ENCODE peak calls at places on chromosomes 7 and 10, in seven cellular contexts. M is hepatocyte, Z is heart right ventricle, P is WTC11, A is fibroblast of lung, T is AG04450, I is A549. E is an unnamed sample.

GRCh38 chr7:18041202-18041601 is 13.6 kb upstream of the PRPS1L1 start:
- DNase-seq in P (no peak), Z (no peak), A (no peak), T (peak; percentile 20), M (no peak), I (no peak), E (no peak)

GRCh38 chr10:79052311-79053080 is 16.3 kb upstream of the ZMIZ1 start:
- DNase-seq in M (peak; percentile 60), I (peak; percentile 36), Z (no peak), P (peak; percentile 23), T (no peak), A (peak; percentile 49), E (no peak)

GRCh38 chr7:28151965-28152364 is 28.6 kb downstream of the JAZF1 start:
- DNase-seq in M (no peak), T (peak; percentile 20), A (peak; percentile 78), I (no peak), P (no peak), Z (no peak), E (no peak)

GRCh38 chr10:103077491-103078308 is 115.4 kb downstream of the NT5C2 start:
- DNase-seq in T (no peak), I (no peak), Z (no peak), M (no peak), P (no peak), A (no peak), E (no peak)

GRCh38 chr10:122525788-122526187 is 34.8 kb upstream of the DMBT1 start:
- DNase-seq in I (peak; percentile 17), T (no peak), Z (no peak), P (no peak), M (peak; percentile 52), A (no peak), E (no peak)

GRCh38 chr10:126171555-126171954 is 216.7 kb downstream of the ADAM12 start:
- DNase-seq in P (no peak), T (no peak), M (no peak), Z (no peak), I (no peak), A (peak; percentile 95), E (no peak)

GRCh38 chr10:114930320-114930719 is 7.7 kb upstream of the TRUB1 start:
- DNase-seq in M (no peak), A (peak; percentile 72), Z (no peak), I (no peak), T (no peak), P (no peak), E (no peak)

GRCh38 chr10:71911296-71911954 is 52.8 kb upstream of the CHST3 start:
- DNase-seq in T (no peak), A (no peak), I (no peak), P (no peak), M (no peak), Z (no peak), E (no peak)

GRCh38 chr10:7412482-7413251 is 1.8 kb upstream of the SFMBT2 start:
- DNase-seq in I (peak; percentile 38), T (no peak), M (peak; percentile 63), A (peak; percentile 10), P (peak; percentile 71), Z (peak; percentile 45), E (no peak)

GRCh38 chr10:72134785-72135765 is 46.7 kb upstream of the SPOCK2 start:
- DNase-seq in A (no peak), Z (no peak), T (no peak), I (no peak), M (no peak), P (no peak), E (no peak)

GRCh38 chr10:29619273-29619672 is 15.5 kb downstream of the SVIL start:
- DNase-seq in T (peak; percentile 49), P (no peak), A (peak; percentile 68), Z (no peak), I (peak; percentile 30), M (peak; percentile 21), E (no peak)

GRCh38 chr10:48697821-48698764 is 13.4 kb downstream of the WDFY4 start:
- DNase-seq in T (no peak), I (no peak), Z (no peak), P (no peak), M (no peak), A (no peak), E (no peak)
- TF ChIP-seq CTCF in T (no peak), I (no peak), Z (no peak), P (no peak), M (no peak), A (no peak), E (no peak)

GRCh38 chr7:150890853-150891584 is 38.7 kb downstream of the AOC1 start:
- DNase-seq in A (no peak), T (no peak), I (no peak), M (no peak), P (no peak), Z (no peak), E (no peak)
- TF ChIP-seq CTCF in A (no peak), T (no peak), I (no peak), M (no peak), P (no peak), Z (no peak), E (no peak)

GRCh38 chr7:88637795-88638194 is 121.7 kb upstream of the ZNF804B start:
- DNase-seq in P (no peak), Z (no peak), T (no peak), A (no peak), I (no peak), M (no peak), E (no peak)
- TF ChIP-seq CTCF in P (no peak), Z (no peak), T (no peak), A (no peak), I (no peak), M (no peak), E (no peak)

DNA sequence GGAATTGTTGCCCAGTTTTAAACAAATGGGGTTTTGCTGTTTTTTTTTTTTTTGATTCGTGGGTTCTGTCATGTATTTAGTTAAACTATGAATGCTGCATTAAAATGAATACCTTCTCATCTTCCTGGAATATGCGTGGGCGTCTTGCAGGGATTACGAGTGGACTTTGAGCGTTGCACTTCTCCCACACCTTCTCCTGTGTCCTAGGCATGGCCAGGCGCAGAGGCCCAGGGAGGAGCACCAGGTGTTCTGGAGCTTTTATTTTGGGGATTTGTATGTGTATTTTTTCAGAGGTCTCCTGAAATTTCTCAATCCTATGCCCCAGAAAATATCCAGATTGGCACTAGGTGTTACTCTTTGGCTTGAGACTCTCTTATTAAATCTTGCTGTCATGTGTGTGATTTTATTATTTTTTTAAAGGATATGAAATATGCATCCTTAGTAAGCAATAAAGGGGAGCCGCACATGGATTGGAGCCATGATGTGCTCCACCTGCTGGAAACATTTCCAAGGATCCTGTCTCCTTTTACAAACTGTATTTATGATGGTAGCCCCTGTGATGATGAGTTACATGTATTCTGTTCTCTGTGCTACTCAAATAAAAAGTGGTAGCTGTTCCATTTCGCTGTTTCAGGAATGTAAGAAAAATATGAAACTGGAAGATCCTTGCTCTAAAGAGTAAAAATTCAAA is 482.2 kb upstream of the KLF6 start:
- DNase-seq in Z (no peak), A (no peak), P (no peak), M (no peak), I (peak; percentile 23), T (no peak), E (no peak)
- TF ChIP-seq CTCF in Z (peak; percentile 15), A (no peak), P (no peak), M (peak; percentile 30), I (peak; percentile 36), T (peak; percentile 32), E (no peak)

GRCh38 chr7:150736864-150737263 is 354 bp upstream of the GIMAP5 start:
- DNase-seq in P (no peak), T (no peak), Z (no peak), I (no peak), A (no peak), M (no peak), E (no peak)

GRCh38 chr7:150733734-150734095 is 3.5 kb upstream of the GIMAP5 start:
- DNase-seq in M (no peak), Z (no peak), P (no peak), T (no peak), A (no peak), I (no peak), E (no peak)

GRCh38 chr7:150734293-150734692 is 2.9 kb upstream of the GIMAP5 start:
- DNase-seq in Z (no peak), I (no peak), T (no peak), A (no peak), P (no peak), M (no peak), E (no peak)

GRCh38 chr7:150737265-150738055 is at the start of gene GIMAP5:
- DNase-seq in Z (no peak), T (no peak), M (no peak), I (no peak), P (no peak), A (no peak), E (no peak)

GRCh38 chr7:150735596-150736358 is 1.4 kb upstream of the GIMAP5 start:
- DNase-seq in Z (no peak), A (no peak), P (peak; percentile 60), I (no peak), T (no peak), M (no peak), E (no peak)
- TF ChIP-seq CTCF in Z (no peak), A (no peak), P (no peak), I (no peak), T (no peak), M (no peak), E (no peak)